ENCODE peak calls at places on chromosome 14, in six cellular contexts. One of them, this sample, is unnamed.

GRCh38 chr14:99099051-99099787 is 172.8 kb downstream of the BCL11B start:
- DNase-seq in sigmoid colon: no peak
- DNase-seq in GM12892: no peak
- DNase-seq in breast epithelium: no peak
- DNase-seq in K562: no peak
- DNase-seq in spleen: peak
- DNase-seq in this sample: no peak

GRCh38 chr14:26392498-26392897 is 205.3 kb downstream of the NOVA1 start:
- DNase-seq in K562: no peak
- DNase-seq in spleen: no peak
- DNase-seq in breast epithelium: no peak
- DNase-seq in sigmoid colon: no peak
- DNase-seq in GM12892: no peak
- DNase-seq in this sample: no peak

GRCh38 chr14:31895206-31895605 is 181.9 kb upstream of the ARHGAP5 start:
- DNase-seq in spleen: no peak
- DNase-seq in sigmoid colon: no peak
- DNase-seq in K562: no peak
- DNase-seq in breast epithelium: no peak
- DNase-seq in GM12892: no peak
- DNase-seq in this sample: no peak

GRCh38 chr14:78975734-78976133 is 805.6 kb downstream of the NRXN3 start:
- DNase-seq in breast epithelium: no peak
- DNase-seq in spleen: no peak
- DNase-seq in GM12892: no peak
- DNase-seq in K562: no peak
- DNase-seq in sigmoid colon: no peak
- DNase-seq in this sample: no peak

GRCh38 chr14:100037351-100037750 is 27.9 kb upstream of the EVL start:
- DNase-seq in spleen: no peak
- DNase-seq in GM12892: no peak
- DNase-seq in K562: no peak
- DNase-seq in breast epithelium: no peak
- DNase-seq in sigmoid colon: no peak
- DNase-seq in this sample: peak

GRCh38 chr14:61861320-61861865 is 99.2 kb downstream of the SNAPC1 start:
- DNase-seq in GM12892: no peak
- DNase-seq in sigmoid colon: no peak
- DNase-seq in breast epithelium: no peak
- DNase-seq in spleen: no peak
- DNase-seq in K562: no peak
- DNase-seq in this sample: no peak

GRCh38 chr14:55026441-55026792 is 482 bp downstream of the WDHD1 start:
- DNase-seq in breast epithelium: no peak
- DNase-seq in spleen: no peak
- DNase-seq in sigmoid colon: no peak
- DNase-seq in K562: no peak
- DNase-seq in GM12892: no peak
- DNase-seq in this sample: no peak

GRCh38 chr14:58294201-58294600 is 4.2 kb upstream of the ARID4A start:
- DNase-seq in spleen: no peak
- DNase-seq in GM12892: no peak
- DNase-seq in breast epithelium: no peak
- DNase-seq in sigmoid colon: no peak
- DNase-seq in K562: no peak
- DNase-seq in this sample: no peak

GRCh38 chr14:87241018-87241779 is 751.8 kb downstream of the GALC start:
- DNase-seq in K562: no peak
- DNase-seq in GM12892: no peak
- DNase-seq in breast epithelium: no peak
- DNase-seq in spleen: no peak
- DNase-seq in sigmoid colon: no peak
- DNase-seq in this sample: no peak

GRCh38 chr14:30655124-30655523 is 33.0 kb downstream of the SCFD1 start:
- DNase-seq in sigmoid colon: no peak
- DNase-seq in GM12892: no peak
- DNase-seq in breast epithelium: no peak
- DNase-seq in K562: no peak
- DNase-seq in spleen: no peak
- DNase-seq in this sample: no peak

GRCh38 chr14:65252471-65253255 is 150.3 kb upstream of the MAX start:
- DNase-seq in breast epithelium: no peak
- DNase-seq in sigmoid colon: no peak
- DNase-seq in spleen: no peak
- DNase-seq in K562: no peak
- DNase-seq in GM12892: no peak
- DNase-seq in this sample: no peak

DNA sequence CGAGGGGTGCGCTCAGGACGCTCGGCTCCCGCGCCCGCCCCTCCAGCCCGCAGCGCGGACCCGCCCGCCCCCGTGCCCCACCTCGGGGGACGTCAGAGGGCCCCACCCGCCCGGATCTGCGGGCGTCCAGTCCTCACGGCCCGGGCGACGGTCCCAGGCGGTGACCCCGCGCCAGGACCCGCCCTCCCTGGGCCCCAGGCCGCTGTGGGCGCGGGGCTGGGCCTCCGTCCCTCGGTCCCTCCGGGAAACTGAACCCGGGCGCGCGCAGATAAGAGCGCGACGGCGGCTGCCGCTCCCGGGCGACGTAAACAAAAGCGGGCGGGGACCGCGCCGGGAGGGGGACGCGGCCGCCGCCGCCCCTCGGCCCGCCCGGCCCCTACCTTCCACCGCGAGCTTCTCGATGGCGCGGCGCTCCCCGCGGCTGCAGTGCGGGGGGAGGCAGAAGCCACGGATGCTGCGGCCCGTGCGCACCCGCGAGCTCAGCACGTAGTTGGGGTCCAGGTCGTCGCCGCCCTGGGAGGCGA is 1.1 kb downstream of the CKB start:
- DNase-seq in breast epithelium: no peak
- DNase-seq in K562: peak
- DNase-seq in spleen: peak
- DNase-seq in GM12892: no peak
- DNase-seq in sigmoid colon: no peak
- DNase-seq in this sample: peak
- TF ChIP-seq POLR2A in breast epithelium: no peak
- TF ChIP-seq POLR2A in K562: no peak
- TF ChIP-seq POLR2A in spleen: no peak
- TF ChIP-seq POLR2A in GM12892: no peak
- TF ChIP-seq POLR2A in sigmoid colon: no peak
- TF ChIP-seq POLR2A in this sample: no peak

GRCh38 chr14:76780875-76781647 is 19.8 kb downstream of the VASH1 start:
- DNase-seq in sigmoid colon: peak
- DNase-seq in spleen: peak
- DNase-seq in K562: no peak
- DNase-seq in breast epithelium: no peak
- DNase-seq in GM12892: no peak
- DNase-seq in this sample: no peak

GRCh38 chr14:76782115-76782884 is 21.0 kb downstream of the VASH1 start:
- DNase-seq in breast epithelium: no peak
- DNase-seq in K562: no peak
- DNase-seq in sigmoid colon: peak
- DNase-seq in spleen: peak
- DNase-seq in GM12892: no peak
- DNase-seq in this sample: no peak

GRCh38 chr14:76782885-76783566 is 21.8 kb downstream of the VASH1 start:
- DNase-seq in sigmoid colon: no peak
- DNase-seq in breast epithelium: no peak
- DNase-seq in GM12892: no peak
- DNase-seq in spleen: peak
- DNase-seq in K562: no peak
- DNase-seq in this sample: no peak

GRCh38 chr14:76780360-76780759 is 19.1 kb downstream of the VASH1 start:
- DNase-seq in sigmoid colon: peak
- DNase-seq in K562: no peak
- DNase-seq in spleen: peak
- DNase-seq in GM12892: no peak
- DNase-seq in breast epithelium: no peak
- DNase-seq in this sample: no peak

GRCh38 chr14:76781648-76782051 is 20.4 kb downstream of the VASH1 start:
- DNase-seq in sigmoid colon: peak
- DNase-seq in breast epithelium: no peak
- DNase-seq in GM12892: no peak
- DNase-seq in spleen: peak
- DNase-seq in K562: no peak
- DNase-seq in this sample: no peak
- TF ChIP-seq POLR2AphosphoS5 in sigmoid colon: no peak
- TF ChIP-seq POLR2AphosphoS5 in breast epithelium: no peak
- TF ChIP-seq POLR2AphosphoS5 in GM12892: no peak
- TF ChIP-seq POLR2AphosphoS5 in spleen: no peak
- TF ChIP-seq POLR2AphosphoS5 in K562: no peak
- TF ChIP-seq POLR2AphosphoS5 in this sample: no peak

GRCh38 chr14:91410781-91411536 is 6.7 kb downstream of the CCDC88C start:
- DNase-seq in K562: no peak
- DNase-seq in sigmoid colon: peak
- DNase-seq in spleen: peak
- DNase-seq in GM12892: no peak
- DNase-seq in breast epithelium: peak
- DNase-seq in this sample: no peak

GRCh38 chr14:91415794-91416743 is 1.6 kb downstream of the CCDC88C start:
- DNase-seq in K562: no peak
- DNase-seq in breast epithelium: no peak
- DNase-seq in GM12892: peak
- DNase-seq in sigmoid colon: no peak
- DNase-seq in spleen: peak
- DNase-seq in this sample: peak

GRCh38 chr14:91414475-91415342 is 2.9 kb downstream of the CCDC88C start:
- DNase-seq in breast epithelium: no peak
- DNase-seq in GM12892: no peak
- DNase-seq in spleen: no peak
- DNase-seq in K562: no peak
- DNase-seq in sigmoid colon: no peak
- DNase-seq in this sample: no peak

GRCh38 chr14:91412939-91413338 is 4.7 kb downstream of the CCDC88C start:
- DNase-seq in K562: no peak
- DNase-seq in GM12892: no peak
- DNase-seq in sigmoid colon: no peak
- DNase-seq in spleen: no peak
- DNase-seq in breast epithelium: peak
- DNase-seq in this sample: no peak

DNA sequence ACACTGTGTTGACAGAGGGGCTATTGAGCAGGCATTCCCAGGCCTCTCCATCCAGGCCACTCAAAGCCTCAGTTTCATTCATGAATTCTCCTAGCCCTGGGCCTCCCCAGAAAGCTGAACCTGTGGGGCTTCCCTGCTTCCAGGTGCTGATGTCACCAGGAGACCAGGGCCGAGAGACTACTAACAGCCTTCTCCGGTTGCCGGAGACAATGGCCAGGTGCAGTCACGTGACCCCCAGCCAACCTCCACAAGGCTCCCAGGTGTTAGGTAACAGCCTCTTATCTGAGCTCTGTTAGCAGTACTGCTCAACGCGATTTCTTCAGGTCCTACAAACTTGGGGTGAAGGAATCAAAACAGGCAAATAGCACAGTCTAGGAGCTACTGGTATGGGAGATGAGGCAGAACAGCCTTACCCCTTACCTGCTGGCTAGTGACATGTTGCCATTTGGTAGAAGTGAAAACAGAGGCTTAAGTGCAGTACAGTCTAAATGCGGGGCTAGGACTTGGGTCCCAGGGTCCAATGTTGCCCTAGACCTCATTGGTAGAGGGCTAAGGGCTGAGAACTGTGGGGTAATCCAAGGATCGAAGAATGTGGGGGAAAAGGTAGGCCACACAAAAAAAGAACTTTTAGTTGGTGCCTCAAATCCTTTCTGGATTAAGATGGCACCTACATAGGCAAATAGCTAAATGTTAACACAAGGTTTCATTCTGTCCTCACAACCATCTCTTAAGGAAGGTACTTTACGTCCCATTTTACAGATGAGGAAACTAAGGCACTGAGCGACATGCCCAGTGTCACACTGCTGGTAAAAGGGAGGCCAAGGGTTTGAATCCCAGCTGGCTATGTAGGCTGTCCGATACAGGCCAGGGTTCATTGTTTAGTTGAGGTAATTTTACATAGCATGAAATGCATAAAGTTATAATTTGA is 3.8 kb downstream of the CCDC88C start:
- DNase-seq in GM12892: no peak
- DNase-seq in spleen: peak
- DNase-seq in breast epithelium: peak
- DNase-seq in K562: no peak
- DNase-seq in sigmoid colon: no peak
- DNase-seq in this sample: peak
- TF ChIP-seq POLR2A in GM12892: no peak
- TF ChIP-seq POLR2A in spleen: no peak
- TF ChIP-seq POLR2A in breast epithelium: no peak
- TF ChIP-seq POLR2A in K562: no peak
- TF ChIP-seq POLR2A in sigmoid colon: no peak
- TF ChIP-seq POLR2A in this sample: no peak

GRCh38 chr14:59422069-59422881 is 42.9 kb downstream of the GPR135 start:
- DNase-seq in breast epithelium: no peak
- DNase-seq in spleen: no peak
- DNase-seq in K562: no peak
- DNase-seq in GM12892: no peak
- DNase-seq in sigmoid colon: no peak
- DNase-seq in this sample: no peak

GRCh38 chr14:59419383-59419782 is 45.8 kb downstream of the GPR135 start:
- DNase-seq in K562: no peak
- DNase-seq in breast epithelium: no peak
- DNase-seq in sigmoid colon: no peak
- DNase-seq in spleen: no peak
- DNase-seq in GM12892: no peak
- DNase-seq in this sample: no peak

GRCh38 chr14:59415836-59416620 is 49.2 kb downstream of the GPR135 start:
- DNase-seq in K562: no peak
- DNase-seq in GM12892: no peak
- DNase-seq in breast epithelium: no peak
- DNase-seq in spleen: no peak
- DNase-seq in sigmoid colon: no peak
- DNase-seq in this sample: no peak

GRCh38 chr14:59417301-59417700 is 47.9 kb downstream of the GPR135 start:
- DNase-seq in spleen: no peak
- DNase-seq in sigmoid colon: no peak
- DNase-seq in K562: no peak
- DNase-seq in breast epithelium: no peak
- DNase-seq in GM12892: no peak
- DNase-seq in this sample: no peak
- TF ChIP-seq POLR2AphosphoS5 in spleen: no peak
- TF ChIP-seq POLR2AphosphoS5 in sigmoid colon: no peak
- TF ChIP-seq POLR2AphosphoS5 in K562: no peak
- TF ChIP-seq POLR2AphosphoS5 in breast epithelium: no peak
- TF ChIP-seq POLR2AphosphoS5 in GM12892: no peak
- TF ChIP-seq POLR2AphosphoS5 in this sample: no peak

GRCh38 chr14:88831285-88831684 is 6.8 kb downstream of the TTC8 start:
- DNase-seq in breast epithelium: no peak
- DNase-seq in spleen: no peak
- DNase-seq in K562: no peak
- DNase-seq in sigmoid colon: no peak
- DNase-seq in GM12892: no peak
- DNase-seq in this sample: no peak
- TF ChIP-seq POLR2A in breast epithelium: no peak
- TF ChIP-seq POLR2A in spleen: no peak
- TF ChIP-seq POLR2A in K562: no peak
- TF ChIP-seq POLR2A in sigmoid colon: no peak
- TF ChIP-seq POLR2A in GM12892: no peak
- TF ChIP-seq POLR2A in this sample: no peak

GRCh38 chr14:24289649-24290283 is 9.8 kb downstream of the DHRS1 start:
- DNase-seq in spleen: no peak
- DNase-seq in breast epithelium: no peak
- DNase-seq in GM12892: no peak
- DNase-seq in K562: no peak
- DNase-seq in sigmoid colon: no peak
- DNase-seq in this sample: no peak
- TF ChIP-seq POLR2AphosphoS5 in spleen: no peak
- TF ChIP-seq POLR2AphosphoS5 in breast epithelium: no peak
- TF ChIP-seq POLR2AphosphoS5 in GM12892: no peak
- TF ChIP-seq POLR2AphosphoS5 in K562: no peak
- TF ChIP-seq POLR2AphosphoS5 in sigmoid colon: no peak
- TF ChIP-seq POLR2AphosphoS5 in this sample: no peak

GRCh38 chr14:36270191-36270590 is 50.2 kb downstream of the MBIP start:
- DNase-seq in spleen: no peak
- DNase-seq in K562: no peak
- DNase-seq in sigmoid colon: no peak
- DNase-seq in GM12892: no peak
- DNase-seq in breast epithelium: no peak
- DNase-seq in this sample: no peak
- TF ChIP-seq POLR2A in spleen: no peak
- TF ChIP-seq POLR2A in K562: no peak
- TF ChIP-seq POLR2A in sigmoid colon: no peak
- TF ChIP-seq POLR2A in GM12892: no peak
- TF ChIP-seq POLR2A in breast epithelium: no peak
- TF ChIP-seq POLR2A in this sample: no peak

This sample was measured in stomach.